ENCODE peak calls at places on chromosomes 6 and 20, in eight cellular contexts. Y, L, M, S, R, W, E and C are unnamed samples.

GRCh38 chr6:29974901-29975560 is 32.7 kb downstream of the HLA-A start:
- DNase-seq in M (no peak), Y (no peak), R (no peak), W (no peak), E (no peak), L (no peak), S (no peak), C (no peak)

GRCh38 chr20:25250508-25250907 is 2.6 kb downstream of the PYGB start:
- DNase-seq in Y (no peak), W (peak; percentile 48), S (no peak), L (no peak), M (no peak), R (peak; percentile 42), E (no peak), C (no peak)

GRCh38 chr20:25601659-25602058 is 16.3 kb upstream of the NINL start:
- DNase-seq in Y (no peak), E (no peak), W (no peak), R (no peak), M (no peak), L (no peak), S (no peak), C (no peak)

GRCh38 chr6:159772196-159772595 is 10.4 kb downstream of the ACAT2 start:
- DNase-seq in S (no peak), Y (no peak), W (no peak), L (no peak), M (no peak), R (no peak), E (no peak), C (no peak)

GRCh38 chr20:46853926-46854325 is 40.7 kb upstream of the EYA2 start:
- DNase-seq in Y (no peak), S (no peak), M (no peak), W (no peak), R (no peak), L (no peak), E (no peak), C (no peak)

GRCh38 chr20:460707-461106 is 1.6 kb downstream of the TBC1D20 start:
- DNase-seq in M (peak; percentile 32), W (no peak), L (no peak), R (peak; percentile 69), E (peak; percentile 21), Y (no peak), S (no peak), C (no peak)

GRCh38 chr20:44622501-44623270 is 28.8 kb downstream of the ADA start:
- DNase-seq in E (no peak), W (no peak), L (no peak), R (no peak), M (no peak), Y (no peak), S (no peak), C (no peak)

GRCh38 chr20:35618372-35619131 is 2.9 kb downstream of the SPAG4 start:
- DNase-seq in L (no peak), M (peak; percentile 15), E (no peak), R (peak; percentile 62), S (no peak), Y (no peak), W (peak; percentile 74), C (no peak)

GRCh38 chr6:36289281-36290018 is 19.6 kb downstream of the PNPLA1 start:
- DNase-seq in L (no peak), Y (no peak), R (no peak), W (no peak), S (no peak), E (no peak), M (no peak), C (no peak)

GRCh38 chr6:5084787-5085637 is at the start of gene PPP1R3G:
- DNase-seq in W (peak; percentile 79), Y (peak; percentile 31), L (peak; percentile 77), E (peak; percentile 34), M (peak; percentile 70), S (no peak), R (peak; percentile 84), C (peak; percentile 55)

GRCh38 chr20:41179961-41180360 is 42.6 kb downstream of the PLCG1 start:
- DNase-seq in R (no peak), W (peak; percentile 53), S (no peak), L (no peak), Y (no peak), E (no peak), M (no peak), C (peak; percentile 23)

GRCh38 chr6:43246301-43247114 is 3.2 kb downstream of the TTBK1 start:
- DNase-seq in R (no peak), Y (peak; percentile 88), W (peak; percentile 76), M (peak; percentile 27), E (no peak), S (no peak), L (peak; percentile 73), C (peak; percentile 70)

GRCh38 chr6:168355716-168356522 is 36.3 kb upstream of the DACT2 start:
- DNase-seq in S (no peak), Y (peak; percentile 29), M (no peak), W (no peak), E (peak; percentile 64), L (peak; percentile 68), R (peak; percentile 55), C (no peak)

GRCh38 chr6:169799474-169799926 is 48.1 kb downstream of the ERMARD start:
- DNase-seq in E (peak; percentile 2), Y (no peak), W (no peak), M (no peak), L (no peak), S (no peak), R (no peak), C (peak; percentile 15)

GRCh38 chr20:15654208-15654649 is 919.0 kb downstream of the KIF16B start:
- DNase-seq in S (no peak), M (peak; percentile 50), W (no peak), E (peak; percentile 14), R (peak; percentile 58), Y (peak; percentile 54), L (no peak), C (no peak)

GRCh38 chr6:129744201-129744879 is 34.4 kb upstream of the ARHGAP18 start:
- DNase-seq in M (peak; percentile 93), W (no peak), Y (no peak), L (no peak), E (no peak), R (peak; percentile 72), S (no peak), C (no peak)

GRCh38 chr6:24991748-24992467 is 56.1 kb upstream of the RIPOR2 start:
- DNase-seq in E (peak; percentile 28), M (peak; percentile 58), W (no peak), L (peak; percentile 68), S (peak; percentile 69), R (peak; percentile 71), Y (peak; percentile 47), C (peak; percentile 73)

GRCh38 chr6:143575440-143575839 is 63.9 kb upstream of the FUCA2 start:
- DNase-seq in L (no peak), S (peak; percentile 18), M (peak; percentile 89), R (peak; percentile 83), E (peak; percentile 66), W (peak; percentile 76), Y (peak; percentile 65), C (no peak)

DNA sequence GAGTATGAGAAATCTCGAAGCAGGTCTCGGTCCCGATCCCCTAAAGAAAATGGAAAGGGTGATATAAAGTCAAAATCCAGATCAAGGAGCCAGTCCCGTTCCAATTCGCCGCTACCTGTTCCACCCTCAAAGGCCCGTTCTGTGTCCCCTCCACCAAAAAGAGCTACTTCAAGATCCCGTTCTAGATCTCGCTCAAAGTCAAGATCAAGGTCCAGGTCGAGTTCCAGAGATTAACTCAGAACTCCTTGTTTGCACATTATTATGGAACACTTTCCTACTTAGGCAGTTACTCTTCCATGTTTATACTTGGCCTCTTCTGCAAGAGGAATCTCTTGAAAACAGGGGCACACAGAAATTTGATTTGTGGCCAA is 3.1 kb downstream of the SRSF6 start:
- DNase-seq in L (no peak), Y (no peak), R (no peak), W (no peak), M (no peak), E (no peak), S (no peak), C (no peak)
- H3K27ac ChIP-seq in L (no peak overlapping the region), Y (no peak overlapping the region), R (no peak overlapping the region), W (no peak overlapping the region), M (no peak overlapping the region), E (no peak overlapping the region), S (no peak overlapping the region), C (no peak overlapping the region)

GRCh38 chr6:157239671-157240058 is 83.7 kb downstream of the TMEM242 start:
- DNase-seq in E (no peak), W (no peak), R (no peak), Y (no peak), L (no peak), M (no peak), S (no peak), C (no peak)
- H3K27ac ChIP-seq in E (peak overlapping the region; percentile 77), W (peak overlapping the region; percentile 89), R (peak overlapping the region; percentile 69), Y (no peak overlapping the region), L (peak overlapping the region; percentile 93), M (no peak overlapping the region), S (no peak overlapping the region), C (peak overlapping the region; percentile 86)

DNA sequence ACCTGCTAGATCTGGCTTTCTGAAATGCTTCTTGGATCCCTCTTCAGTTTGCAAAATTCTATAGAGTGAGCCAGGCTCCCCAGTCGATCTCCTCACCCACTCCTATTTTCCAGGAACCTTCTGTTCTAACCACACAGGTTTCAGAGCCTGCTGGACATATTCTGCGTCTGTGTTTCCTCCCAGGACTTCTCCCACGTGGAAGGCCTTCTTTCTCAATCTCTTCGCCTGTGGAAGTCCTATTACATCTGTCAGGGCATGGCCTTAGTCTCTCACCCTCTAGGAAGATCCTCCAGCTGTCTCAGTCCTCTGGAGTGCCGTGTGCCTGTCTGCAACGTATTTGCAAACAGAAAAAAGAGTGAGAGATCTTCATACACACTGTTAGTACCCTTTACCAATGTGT is 1.7 kb upstream of the NPEPL1 start:
- DNase-seq in Y (no peak), L (no peak), W (peak; percentile 75), R (peak; percentile 63), S (no peak), M (peak; percentile 58), E (peak; percentile 34), C (no peak)
- H3K27ac ChIP-seq in Y (no peak overlapping the region), L (peak overlapping the region; percentile 91), W (peak overlapping the region; percentile 90), R (peak overlapping the region; percentile 89), S (no peak overlapping the region), M (peak overlapping the region; percentile 7), E (peak overlapping the region; percentile 33), C (no peak overlapping the region)

DNA sequence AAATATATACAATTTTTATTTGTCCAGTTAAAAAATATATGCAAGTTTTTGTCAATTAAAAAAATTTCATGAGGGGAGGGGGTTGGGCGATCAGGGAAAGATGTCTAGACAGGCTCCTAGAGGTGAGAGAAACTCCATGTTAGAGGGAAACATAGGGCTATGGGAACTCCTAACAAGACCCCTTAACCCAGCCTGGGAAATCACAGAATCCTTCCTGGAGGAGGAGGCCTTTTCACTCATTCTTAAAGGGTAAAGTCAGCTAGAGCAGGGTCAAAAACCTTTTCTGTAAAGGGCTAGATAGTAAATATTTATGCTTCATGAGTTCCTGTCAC is 75.9 kb upstream of the PTPN1 start:
- DNase-seq in S (no peak), E (no peak), R (no peak), W (no peak), L (no peak), Y (no peak), M (no peak), C (no peak)
- H3K27ac ChIP-seq in S (no peak overlapping the region), E (no peak overlapping the region), R (peak overlapping the region; percentile 24), W (no peak overlapping the region), L (no peak overlapping the region), Y (no peak overlapping the region), M (no peak overlapping the region), C (peak overlapping the region; percentile 30)